ENCODE peak calls at places on chromosomes 3 and 15, in ten cellular contexts. G is heart left ventricle, V is uterus, W is A549, I is Peyer's patch, R is sigmoid colon, U is stomach, C is GM12891, N is thyroid gland, O is HCT116. D is an unnamed sample.

GRCh38 chr3:159919873-159920272 is 68.8 kb upstream of the IL12A start:
- DNase-seq in G (no peak), V (no peak), W (peak), I (no peak), R (no peak), U (no peak), C (no peak), N (no peak), O (no peak), D (no peak)

GRCh38 chr3:81816473-81817260 is 55.2 kb upstream of the GBE1 start:
- DNase-seq in G (no peak), V (no peak), W (no peak), I (no peak), R (no peak), U (no peak), C (peak), N (peak), O (no peak), D (peak)

GRCh38 chr15:84947947-84948830 is 33.5 kb upstream of the PDE8A start:
- DNase-seq in G (peak), V (peak), W (peak), I (no peak), R (peak), U (no peak), C (no peak), N (no peak), O (no peak), D (no peak)

GRCh38 chr3:171565671-171566070 is 105.5 kb upstream of the TNIK start:
- DNase-seq in G (no peak), V (no peak), W (no peak), I (no peak), R (no peak), U (no peak), C (no peak), N (no peak), O (no peak), D (no peak)

GRCh38 chr3:95613993-95614392 is 1200.4 kb upstream of the EPHA6 start:
- DNase-seq in G (no peak), V (no peak), W (peak), I (no peak), R (no peak), U (no peak), C (no peak), N (no peak), O (no peak), D (no peak)

GRCh38 chr3:19229086-19229485 is 80.8 kb downstream of the KCNH8 start:
- DNase-seq in G (no peak), V (no peak), W (peak), I (no peak), R (no peak), U (no peak), C (no peak), N (no peak), O (no peak), D (no peak)

GRCh38 chr3:183591881-183592521 is 36.5 kb upstream of the KLHL6 start:
- DNase-seq in G (no peak), V (no peak), W (no peak), I (no peak), R (no peak), U (no peak), C (peak), N (no peak), O (peak), D (no peak)

GRCh38 chr15:28153492-28154119 is 54.5 kb upstream of the OCA2 start:
- DNase-seq in G (no peak), V (no peak), W (no peak), I (no peak), R (no peak), U (no peak), C (no peak), N (no peak), O (no peak), D (no peak)

GRCh38 chr3:48018841-48019240 is 2.6 kb upstream of the MAP4 start:
- DNase-seq in G (peak), V (no peak), W (peak), I (no peak), R (no peak), U (no peak), C (no peak), N (no peak), O (no peak), D (no peak)

GRCh38 chr15:41001524-41001923 is 48.3 kb downstream of the CHAC1 start:
- DNase-seq in G (no peak), V (no peak), W (peak), I (peak), R (no peak), U (peak), C (no peak), N (no peak), O (no peak), D (peak)

GRCh38 chr3:169455472-169455871 is 208.0 kb downstream of the MECOM start:
- DNase-seq in G (no peak), V (no peak), W (no peak), I (no peak), R (no peak), U (no peak), C (no peak), N (no peak), O (no peak), D (no peak)

GRCh38 chr15:72197460-72198409 is at the start of gene GRAMD2A:
- DNase-seq in G (no peak), V (no peak), W (peak), I (peak), R (no peak), U (peak), C (peak), N (peak), O (peak), D (no peak)

GRCh38 chr3:14082108-14082657 is 42.5 kb downstream of the CHCHD4 start:
- DNase-seq in G (no peak), V (no peak), W (no peak), I (no peak), R (no peak), U (no peak), C (no peak), N (no peak), O (no peak), D (no peak)

GRCh38 chr3:54376941-54377578 is 254.7 kb downstream of the CACNA2D3 start:
- DNase-seq in G (no peak), V (no peak), W (no peak), I (no peak), R (no peak), U (no peak), C (no peak), N (no peak), O (no peak), D (no peak)

GRCh38 chr3:95399580-95399979 is 1336.7 kb downstream of the NSUN3 start:
- DNase-seq in G (no peak), V (no peak), W (no peak), I (no peak), R (no peak), U (no peak), C (no peak), N (no peak), O (no peak), D (no peak)

GRCh38 chr3:170425491-170426239 is 7.0 kb downstream of the CLDN11 start:
- DNase-seq in G (no peak), V (no peak), W (no peak), I (no peak), R (no peak), U (no peak), C (no peak), N (no peak), O (no peak), D (no peak)

GRCh38 chr15:52076889-52077781 is 35.4 kb downstream of the BCL2L10 start:
- DNase-seq in G (no peak), V (no peak), W (peak), I (peak), R (no peak), U (no peak), C (no peak), N (no peak), O (peak), D (no peak)

GRCh38 chr3:195895900-195896360 is 12.4 kb downstream of the TNK2 start:
- DNase-seq in G (peak), V (no peak), W (peak), I (peak), R (peak), U (peak), C (peak), N (peak), O (no peak), D (peak)

GRCh38 chr3:126542340-126543241 is 16.1 kb downstream of the C3orf22 start:
- DNase-seq in G (peak), V (peak), W (no peak), I (peak), R (peak), U (peak), C (no peak), N (no peak), O (no peak), D (peak)

GRCh38 chr3:72655758-72656157 is 192.5 kb downstream of the SHQ1 start:
- DNase-seq in G (no peak), V (no peak), W (no peak), I (no peak), R (no peak), U (no peak), C (no peak), N (no peak), O (no peak), D (no peak)

GRCh38 chr3:99774467-99774866 is 43.2 kb upstream of the CMSS1 start:
- DNase-seq in G (no peak), V (no peak), W (no peak), I (no peak), R (no peak), U (no peak), C (no peak), N (no peak), O (no peak), D (no peak)

GRCh38 chr3:100614941-100615340 is 5.5 kb downstream of the ADGRG7 start:
- DNase-seq in G (no peak), V (no peak), W (no peak), I (no peak), R (no peak), U (no peak), C (no peak), N (no peak), O (no peak), D (no peak)

GRCh38 chr3:52044869-52045616 is 11.3 kb downstream of the DUSP7 start:
- DNase-seq in G (no peak), V (no peak), W (no peak), I (no peak), R (no peak), U (no peak), C (no peak), N (no peak), O (no peak), D (no peak)

GRCh38 chr15:60766391-60767128 is 287.6 kb upstream of the ICE2 start:
- DNase-seq in G (no peak), V (no peak), W (no peak), I (no peak), R (no peak), U (no peak), C (no peak), N (no peak), O (no peak), D (no peak)

GRCh38 chr15:75225951-75226732 is 24.5 kb downstream of the C15orf39 start:
- DNase-seq in G (no peak), V (no peak), W (no peak), I (peak), R (no peak), U (no peak), C (no peak), N (no peak), O (no peak), D (no peak)

GRCh38 chr3:126102530-126102951 is 18.6 kb upstream of the SLC41A3 start:
- DNase-seq in G (no peak), V (no peak), W (no peak), I (no peak), R (peak), U (no peak), C (no peak), N (peak), O (no peak), D (no peak)

GRCh38 chr15:34472947-34473346 is 35.3 kb upstream of the GOLGA8A start:
- DNase-seq in G (no peak), V (no peak), W (no peak), I (no peak), R (no peak), U (no peak), C (no peak), N (no peak), O (no peak), D (no peak)

GRCh38 chr3:81743096-81744025 is 18.1 kb downstream of the GBE1 start:
- DNase-seq in G (peak), V (peak), W (peak), I (no peak), R (peak), U (no peak), C (no peak), N (peak), O (peak), D (peak)

GRCh38 chr15:58137686-58138085 is 495 bp upstream of the AQP9 start:
- DNase-seq in G (no peak), V (no peak), W (no peak), I (no peak), R (no peak), U (no peak), C (no peak), N (no peak), O (no peak), D (no peak)

GRCh38 chr15:59290311-59291213 is 82.1 kb downstream of the MYO1E start:
- DNase-seq in G (no peak), V (no peak), W (no peak), I (no peak), R (no peak), U (no peak), C (no peak), N (peak), O (no peak), D (no peak)

GRCh38 chr15:98070132-98070531 is 109.6 kb downstream of the ARRDC4 start:
- DNase-seq in G (no peak), V (no peak), W (no peak), I (no peak), R (no peak), U (no peak), C (no peak), N (no peak), O (no peak), D (no peak)

GRCh38 chr3:153246805-153247204 is 84.8 kb downstream of the RAP2B start:
- DNase-seq in G (no peak), V (no peak), W (no peak), I (no peak), R (no peak), U (no peak), C (no peak), N (no peak), O (no peak), D (no peak)

GRCh38 chr15:74302821-74303359 is 64.6 kb downstream of the CYP11A1 start:
- DNase-seq in G (no peak), V (no peak), W (peak), I (no peak), R (peak), U (peak), C (peak), N (peak), O (no peak), D (peak)

GRCh38 chr3:51681453-51681852 is 10.4 kb downstream of the TEX264 start:
- DNase-seq in G (peak), V (no peak), W (no peak), I (no peak), R (no peak), U (peak), C (no peak), N (no peak), O (no peak), D (no peak)

GRCh38 chr3:132549890-132550578 is 47.0 kb upstream of the ACKR4 start:
- DNase-seq in G (no peak), V (no peak), W (no peak), I (no peak), R (no peak), U (no peak), C (peak), N (no peak), O (no peak), D (no peak)

GRCh38 chr15:42270996-42271395 is 2.0 kb upstream of the GANC start:
- DNase-seq in G (no peak), V (no peak), W (no peak), I (no peak), R (no peak), U (no peak), C (no peak), N (no peak), O (no peak), D (no peak)

GRCh38 chr15:42273900-42274692 is 863 bp upstream of the TMEM87A start:
- DNase-seq in G (peak), V (peak), W (peak), I (peak), R (peak), U (peak), C (no peak), N (peak), O (no peak), D (peak)

GRCh38 chr15:42273099-42273899 is at the start of the genes GANC and TMEM87A:
- DNase-seq in G (peak), V (peak), W (peak), I (peak), R (peak), U (peak), C (peak), N (peak), O (peak), D (peak)

GRCh38 chr15:42274693-42274971 is 1.4 kb upstream of the TMEM87A start:
- DNase-seq in G (peak), V (peak), W (no peak), I (no peak), R (peak), U (no peak), C (no peak), N (no peak), O (no peak), D (peak)

DNA sequence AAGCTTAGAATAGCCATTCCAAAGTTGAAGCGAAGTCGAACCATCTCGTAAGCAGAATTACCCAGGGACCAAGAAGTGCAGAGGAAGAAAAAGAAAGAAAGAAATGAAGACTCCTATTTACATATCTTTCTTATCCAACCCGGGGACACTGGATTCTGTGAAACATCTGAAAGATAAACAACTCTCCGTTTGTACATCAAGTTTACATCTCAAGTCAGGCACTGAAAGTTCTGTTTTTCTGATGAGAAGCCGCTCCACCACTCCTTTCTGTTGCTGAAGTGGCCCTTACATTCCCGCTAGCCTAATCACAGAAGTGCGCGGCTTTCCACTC is 268 bp upstream of the GANC start:
- DNase-seq in G (no peak), V (no peak), W (no peak), I (no peak), R (no peak), U (no peak), C (no peak), N (no peak), O (no peak), D (no peak)
- TF ChIP-seq POLR2A in G (no peak), V (no peak), W (no peak), I (no peak), R (no peak), U (no peak), C (no peak), N (no peak), O (no peak), D (no peak)

DNA sequence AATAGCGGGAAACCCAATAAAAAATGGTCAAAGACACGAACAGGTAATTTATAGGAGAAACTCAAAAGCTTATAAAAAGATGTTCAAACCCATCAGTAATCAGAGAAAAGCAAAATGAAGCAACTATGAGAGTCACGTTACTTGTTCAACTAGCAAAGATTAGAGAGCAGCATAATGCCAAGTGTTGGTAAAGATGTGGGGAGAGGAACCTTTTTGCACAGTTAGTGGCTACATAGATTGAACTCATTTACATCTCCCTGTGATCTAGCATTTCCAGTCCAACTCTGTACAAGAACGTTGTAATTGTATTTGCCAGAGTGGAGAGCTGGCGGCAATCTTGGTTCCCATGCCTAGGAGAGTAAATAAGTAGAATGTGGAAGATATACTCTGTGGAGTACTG is 15.2 kb downstream of the CCR1 start:
- DNase-seq in G (no peak), V (no peak), W (no peak), I (no peak), R (no peak), U (no peak), C (no peak), N (no peak), O (no peak), D (no peak)
- TF ChIP-seq POLR2A in G (no peak), V (no peak), W (no peak), I (no peak), R (no peak), U (no peak), C (no peak), N (no peak), O (no peak), D (no peak)

GRCh38 chr3:141686477-141687280 is 51.4 kb upstream of the RNF7 start:
- DNase-seq in G (peak), V (peak), W (peak), I (peak), R (peak), U (peak), C (no peak), N (peak), O (no peak), D (peak)

GRCh38 chr3:141684758-141685157 is 53.3 kb upstream of the RNF7 start:
- DNase-seq in G (no peak), V (no peak), W (no peak), I (no peak), R (no peak), U (no peak), C (no peak), N (no peak), O (no peak), D (no peak)

DNA sequence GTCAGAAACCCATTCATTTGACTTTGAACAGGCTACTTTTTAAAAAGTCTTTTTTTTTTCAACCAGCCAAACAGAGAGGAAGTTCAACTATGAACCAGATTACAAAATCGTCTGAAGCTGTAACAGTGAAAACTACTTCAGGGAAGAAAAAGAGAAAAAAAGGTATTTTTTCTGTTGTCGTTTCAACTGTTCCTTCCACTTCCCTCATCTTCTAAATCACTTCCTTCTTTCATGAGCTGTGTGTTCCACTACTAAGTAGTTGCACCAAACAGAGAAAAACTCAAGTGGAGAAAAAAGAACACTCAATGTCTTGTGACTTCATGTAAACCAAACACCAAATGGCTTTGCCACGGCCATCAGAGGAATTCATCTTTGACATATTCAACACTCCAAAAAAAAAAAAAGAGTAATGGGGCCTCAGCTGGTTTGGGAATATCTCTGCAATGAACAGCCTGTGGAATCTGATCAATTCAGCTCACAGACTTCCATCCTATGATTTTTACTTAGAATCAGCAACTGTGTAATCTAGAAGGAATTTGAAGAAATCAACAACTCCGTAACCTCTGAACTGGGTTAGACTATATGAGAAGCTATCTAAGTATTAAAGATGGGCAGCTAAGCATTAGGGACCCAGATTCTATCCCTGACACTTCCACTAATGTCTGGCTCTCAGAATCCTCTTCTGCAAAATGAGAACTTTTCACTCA is 47.6 kb upstream of the RNF7 start:
- DNase-seq in G (no peak), V (no peak), W (no peak), I (no peak), R (no peak), U (no peak), C (no peak), N (no peak), O (no peak), D (no peak)
- TF ChIP-seq POLR2A in G (no peak), V (no peak), W (no peak), I (no peak), R (no peak), U (no peak), C (no peak), N (no peak), O (no peak), D (no peak)

DNA sequence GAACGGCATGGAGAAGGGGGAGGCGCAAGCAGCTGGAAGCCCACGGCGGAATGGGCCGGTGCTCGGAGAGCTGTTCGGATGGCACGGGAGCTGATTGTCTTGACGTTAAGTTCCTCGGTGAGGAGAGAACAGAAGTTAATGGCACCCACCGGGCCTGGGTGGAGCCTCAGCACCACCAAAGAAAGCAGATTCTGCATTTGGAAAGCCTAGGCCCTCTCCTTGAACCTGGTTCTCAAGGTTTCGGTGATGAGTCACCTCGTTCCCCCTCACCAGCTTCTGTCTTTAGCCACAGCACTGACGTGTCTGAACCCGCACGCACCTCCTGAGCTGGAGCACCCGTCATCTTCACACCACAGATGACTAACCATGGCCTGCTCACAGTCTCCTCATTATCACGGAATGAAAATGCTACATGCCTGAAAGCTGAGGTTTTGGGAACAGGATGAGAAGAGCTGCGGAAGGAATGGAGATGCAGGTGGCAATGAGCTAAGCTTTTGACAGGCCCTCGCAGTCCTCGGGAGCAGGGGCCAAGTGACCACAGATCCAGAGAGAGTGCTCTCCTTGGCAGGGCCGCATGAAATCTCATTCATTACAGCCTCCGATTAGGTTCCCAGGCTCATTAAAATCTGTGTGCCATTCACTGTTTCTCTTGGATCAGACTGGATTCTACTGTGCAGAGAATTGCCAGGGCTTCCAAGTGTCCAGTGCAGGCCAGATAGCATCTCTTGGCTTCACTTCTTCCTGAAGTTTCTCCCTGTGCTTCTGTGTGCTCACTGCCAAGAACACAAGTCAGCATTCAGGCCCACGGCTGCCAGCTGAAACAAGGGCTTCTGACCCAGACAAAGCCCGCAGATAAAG is 96.3 kb upstream of the DLG1 start:
- DNase-seq in G (peak), V (peak), W (no peak), I (no peak), R (no peak), U (peak), C (no peak), N (peak), O (peak), D (no peak)
- TF ChIP-seq POLR2A in G (no peak), V (no peak), W (no peak), I (no peak), R (no peak), U (no peak), C (no peak), N (no peak), O (no peak), D (no peak)

D was measured in body of pancreas.